ENCODE peak calls at places on chromosomes 16 and 17, in five cellular contexts. C is aorta, E is AG04450, K is tibial artery, A is SJSA1. G is an unnamed sample.

GRCh38 chr16:85123891-85124635 is 11.8 kb upstream of the CIBAR2 start:
- DNase-seq in C (peak; percentile 90), E (peak; percentile 68), K (peak; percentile 79), A (peak; percentile 97), G (peak; percentile 38)

GRCh38 chr17:81405382-81406005 is 10.2 kb downstream of the BAHCC1 start:
- DNase-seq in C (peak; percentile 91), E (no peak), K (peak; percentile 87), A (peak; percentile 76), G (peak; percentile 49)

GRCh38 chr17:46978489-46979022 is 497 bp downstream of the RPRML start:
- DNase-seq in C (no peak), E (no peak), K (no peak), A (no peak), G (peak; percentile 20)

GRCh38 chr17:2691965-2692780 is 19.4 kb downstream of the CLUH start:
- DNase-seq in C (peak; percentile 46), E (no peak), K (no peak), A (peak; percentile 41), G (no peak)

GRCh38 chr16:29825145-29826044 is 5.1 kb downstream of the MVP start:
- DNase-seq in C (peak; percentile 72), E (peak; percentile 80), K (no peak), A (peak; percentile 87), G (no peak)

GRCh38 chr17:68863091-68863652 is 92.0 kb downstream of the ABCA8 start:
- DNase-seq in C (no peak), E (no peak), K (no peak), A (no peak), G (no peak)

GRCh38 chr17:79400989-79401703 is 209.7 kb downstream of the RBFOX3 start:
- DNase-seq in C (peak; percentile 69), E (peak; percentile 7), K (peak; percentile 55), A (peak; percentile 73), G (peak; percentile 75)

GRCh38 chr16:70594569-70594968 is 51.8 kb upstream of the IL34 start:
- DNase-seq in C (peak; percentile 77), E (no peak), K (peak; percentile 68), A (no peak), G (peak; percentile 54)

GRCh38 chr16:55462241-55462640 is 16.8 kb upstream of the MMP2 start:
- DNase-seq in C (no peak), E (no peak), K (no peak), A (no peak), G (no peak)

GRCh38 chr16:77745972-77746371 is 23.7 kb downstream of the NUDT7 start:
- DNase-seq in C (no peak), E (peak; percentile 38), K (no peak), A (no peak), G (no peak)

GRCh38 chr16:82329070-82329469 is 159.0 kb upstream of the MPHOSPH6 start:
- DNase-seq in C (no peak), E (no peak), K (no peak), A (no peak), G (no peak)

GRCh38 chr17:58383892-58384462 is 32.0 kb upstream of the SUPT4H1 start:
- DNase-seq in C (no peak), E (no peak), K (no peak), A (no peak), G (peak; percentile 13)

DNA sequence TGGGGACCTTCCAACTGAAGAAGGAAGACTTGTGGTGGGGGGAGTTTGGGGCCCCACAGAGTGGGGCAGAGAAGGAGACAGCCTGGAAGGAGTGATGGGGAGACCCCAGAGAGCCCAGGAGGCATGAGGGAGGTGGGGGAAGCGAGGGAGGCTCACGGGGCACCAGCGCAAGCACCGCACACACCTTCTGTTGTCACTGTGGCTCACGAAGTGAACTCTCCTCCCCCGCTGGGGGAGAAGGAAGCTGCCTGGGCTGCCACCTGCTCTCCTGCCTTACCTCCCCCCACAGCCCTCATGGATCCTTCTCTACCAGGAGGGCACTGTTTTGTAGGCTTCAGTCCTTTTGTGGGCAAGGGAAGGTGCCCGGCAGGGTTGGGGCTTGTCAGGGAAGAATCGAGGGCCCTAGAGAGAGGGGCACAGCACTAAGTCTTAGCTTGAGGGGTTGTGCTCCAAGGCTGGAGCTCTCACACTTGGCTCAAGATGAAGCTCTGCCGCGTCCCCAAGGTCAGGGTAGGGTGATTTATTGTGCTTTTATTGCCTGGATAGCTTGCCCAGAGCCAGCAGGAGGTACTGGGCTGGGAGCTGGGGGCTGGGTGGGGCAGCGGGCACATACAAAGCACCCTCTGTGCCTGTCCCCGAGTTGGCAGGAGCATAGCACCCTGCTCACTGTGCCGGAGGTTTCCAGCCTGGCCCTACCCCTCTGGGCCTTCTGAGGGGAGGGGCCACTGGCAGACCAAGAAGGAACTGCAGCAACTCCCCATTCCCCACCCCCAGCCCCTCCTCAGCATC is 4.6 kb upstream of the STARD3 start:
- DNase-seq in C (no peak), E (no peak), K (no peak), A (no peak), G (peak; percentile 84)
- H3K4me3 ChIP-seq in C (no peak overlapping the region), E (no peak overlapping the region), K (no peak overlapping the region), A (no peak overlapping the region), G (no peak overlapping the region)

DNA sequence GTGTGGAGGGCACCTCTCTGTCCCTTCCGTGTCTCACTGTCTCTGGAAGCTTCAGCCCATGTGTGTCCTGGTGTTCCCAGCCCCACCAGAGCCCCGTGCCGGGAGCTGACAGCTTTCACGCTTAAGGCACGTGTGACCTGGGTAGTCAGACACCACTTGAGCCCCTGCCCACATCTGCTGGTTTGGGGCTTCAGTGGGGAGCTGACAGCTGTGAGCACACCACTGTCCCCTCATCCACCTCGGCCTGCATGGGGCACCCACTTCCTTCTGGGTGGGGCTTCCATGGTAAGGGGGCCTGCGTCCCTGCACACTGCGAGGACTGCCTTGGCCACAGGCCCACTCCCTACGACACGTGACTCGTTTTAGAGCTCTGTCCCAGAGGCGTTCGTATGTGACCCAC is 2.6 kb upstream of the TEDC2 start:
- DNase-seq in C (no peak), E (no peak), K (no peak), A (no peak), G (no peak)
- H3K27ac ChIP-seq in C (no peak overlapping the region), E (no peak overlapping the region), K (no peak overlapping the region), A (no peak overlapping the region), G (no peak overlapping the region)

DNA sequence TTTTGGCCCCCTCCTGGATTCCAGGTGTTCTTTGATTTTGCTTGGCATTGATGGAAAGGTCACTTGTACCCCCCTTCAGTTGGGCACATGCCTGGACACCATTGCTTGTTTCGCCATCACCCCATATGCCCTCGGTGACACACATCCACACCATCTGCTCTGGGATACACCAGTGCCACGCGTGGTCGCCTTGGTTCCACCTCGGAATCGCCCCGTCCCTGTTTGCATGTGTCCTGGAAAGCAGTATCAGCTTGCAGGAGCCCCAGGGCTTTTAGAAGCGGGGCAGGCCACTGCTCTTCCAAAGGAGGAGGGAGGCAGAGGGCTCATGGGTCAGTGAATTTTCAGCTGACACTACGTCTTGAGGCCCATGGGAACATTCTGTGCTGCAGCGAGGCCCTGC is 607.9 kb downstream of the KCNJ18 start:
- DNase-seq in C (no peak), E (no peak), K (no peak), A (no peak), G (no peak)
- H3K9me3 ChIP-seq in C (peaks cover 2% of the 10 kb centered on the region), E (peaks cover 78% of the 10 kb centered on the region), K (no peaks in the 10 kb centered on the region), A (peaks cover 4% of the 10 kb centered on the region), G (no peaks in the 10 kb centered on the region)

GRCh38 chr16:89489040-89489721 is 1.2 kb downstream of the ANKRD11 start:
- DNase-seq in C (peak; percentile 93), E (peak; percentile 85), K (peak; percentile 96), A (peak; percentile 90), G (peak; percentile 93)
- H3K4me3 ChIP-seq in C (peak overlapping the region; percentile 99), E (peak overlapping the region; percentile 69), K (peak overlapping the region; percentile 100), A (peak overlapping the region; percentile 75), G (peak overlapping the region; percentile 67)

DNA sequence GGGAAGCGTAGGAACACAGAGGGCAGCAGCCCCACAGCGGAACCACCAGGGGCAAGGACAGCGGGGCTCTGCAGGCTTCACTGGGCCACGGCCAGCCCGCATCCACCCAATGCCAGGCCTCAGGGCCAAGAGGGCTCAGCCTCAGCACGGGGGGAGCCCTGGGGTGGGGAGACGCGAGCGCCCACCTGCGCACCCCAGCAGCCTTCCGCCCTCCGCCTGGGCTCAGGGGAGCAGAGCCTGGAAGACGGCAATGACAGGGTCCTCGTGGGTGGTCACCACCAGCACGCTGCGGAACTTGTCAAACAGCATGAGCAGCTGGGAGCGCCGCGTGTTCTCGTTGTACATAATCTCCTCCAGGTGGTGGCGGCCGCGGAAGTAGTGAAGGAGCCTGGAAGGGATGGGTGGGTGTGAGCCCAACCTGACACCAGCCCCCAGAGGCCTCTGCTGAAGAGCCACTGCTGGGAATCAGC is 8.5 kb downstream of the MPG start:
- DNase-seq in C (peak; percentile 57), E (no peak), K (no peak), A (no peak), G (no peak)
- H3K27ac ChIP-seq in C (no peak overlapping the region), E (no peak overlapping the region), K (peak overlapping the region; percentile 100), A (no peak overlapping the region), G (no peak overlapping the region)

GRCh38 chr17:28527859-28528258 is 21.7 kb downstream of the FOXN1 start:
- DNase-seq in C (no peak), E (no peak), K (no peak), A (no peak), G (peak; percentile 40)
- H3K9me3 ChIP-seq in C (no peaks in the 10 kb centered on the region), E (no peaks in the 10 kb centered on the region), K (no peaks in the 10 kb centered on the region), A (no peaks in the 10 kb centered on the region), G (no peaks in the 10 kb centered on the region)

DNA sequence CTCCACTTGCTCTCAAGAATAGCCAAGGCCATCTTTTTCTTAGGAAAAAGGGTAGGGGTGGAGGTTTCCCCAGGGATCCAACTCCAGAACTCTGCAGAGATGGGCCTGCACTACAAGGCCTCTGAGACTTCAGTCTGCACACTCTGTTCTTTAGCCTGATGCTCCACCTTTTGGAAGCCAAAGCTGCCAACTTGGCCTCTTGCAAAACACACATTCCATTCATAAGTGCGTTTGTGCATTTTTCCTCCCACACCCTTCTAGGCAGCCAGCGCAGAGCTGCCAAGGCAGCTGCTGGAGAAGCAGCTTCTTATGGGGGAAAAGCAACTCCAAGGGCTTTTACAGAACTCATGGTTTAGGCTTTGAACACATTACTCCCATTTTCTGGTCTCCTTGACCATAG is 45.3 kb downstream of the REXO5 start:
- DNase-seq in C (peak; percentile 86), E (peak; percentile 86), K (peak; percentile 90), A (no peak), G (peak; percentile 75)
- H3K4me3 ChIP-seq in C (no peak overlapping the region), E (no peak overlapping the region), K (no peak overlapping the region), A (no peak overlapping the region), G (no peak overlapping the region)

GRCh38 chr17:70655179-70655578 is 485.8 kb downstream of the KCNJ2 start:
- DNase-seq in C (no peak), E (no peak), K (no peak), A (no peak), G (no peak)
- H3K27ac ChIP-seq in C (no peak overlapping the region), E (no peak overlapping the region), K (no peak overlapping the region), A (no peak overlapping the region), G (no peak overlapping the region)

DNA sequence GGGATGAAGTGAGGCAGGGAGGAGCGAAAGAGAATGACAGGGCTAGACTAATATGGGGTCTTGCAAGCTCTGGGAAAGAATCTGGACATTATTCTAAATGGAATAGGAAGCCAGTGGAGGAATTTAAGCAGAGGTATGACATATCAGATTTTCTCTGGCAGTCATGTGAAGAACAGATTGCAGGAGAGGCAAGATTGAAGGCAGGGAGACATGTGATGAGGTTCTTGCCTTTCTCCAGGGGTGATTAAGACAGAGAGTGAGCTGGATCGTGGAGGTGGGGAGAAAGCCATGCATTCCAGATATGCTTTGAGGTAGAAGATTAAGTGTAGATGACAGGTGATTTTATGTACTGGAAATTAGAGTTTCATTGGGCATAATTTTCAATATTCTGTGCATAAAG is 4.3 kb upstream of the THAP11 start:
- DNase-seq in C (no peak), E (no peak), K (no peak), A (no peak), G (no peak)
- H3K9me3 ChIP-seq in C (no peaks in the 10 kb centered on the region), E (no peaks in the 10 kb centered on the region), K (no peaks in the 10 kb centered on the region), A (no peaks in the 10 kb centered on the region), G (no peaks in the 10 kb centered on the region)

G was measured in body of pancreas.